ENCODE peak calls at places on chromosome 1, in seven cellular contexts. O is RWPE1, A is A549, P is GDM1, S is SW 1271, U is endothelial cell, M is NCI-H460. I is an unnamed sample.

GRCh38 chr1:156581661-156582387 is 2.3 kb downstream of the TTC24 start:
- DNase-seq in U (no peak), S (no peak), M (no peak), A (no peak), P (no peak), O (no peak), I (no peak)

GRCh38 chr1:62810420-62811274 is 26.7 kb downstream of the ATG4C start:
- DNase-seq in S (no peak), U (no peak), A (no peak), P (no peak), M (no peak), O (no peak), I (no peak)

GRCh38 chr1:68338107-68338506 is 105.8 kb upstream of the WLS start:
- DNase-seq in A (no peak), P (no peak), S (no peak), U (no peak), O (no peak), M (no peak), I (no peak)

GRCh38 chr1:22207605-22208264 is 64.8 kb upstream of the WNT4 start:
- DNase-seq in U (no peak), O (no peak), A (no peak), S (no peak), P (no peak), M (no peak), I (no peak)

GRCh38 chr1:206050655-206051235 is 2.2 kb upstream of the RHEX start:
- DNase-seq in P (peak; percentile 51), S (no peak), U (no peak), M (no peak), O (no peak), A (no peak), I (no peak)

GRCh38 chr1:110672001-110672752 is 2.6 kb downstream of the KCNA3 start:
- DNase-seq in O (no peak), P (no peak), M (no peak), S (no peak), A (no peak), U (no peak), I (peak; percentile 64)

GRCh38 chr1:60589916-60590315 is 492.4 kb upstream of the NFIA start:
- DNase-seq in O (no peak), M (no peak), P (no peak), S (no peak), A (no peak), U (no peak), I (no peak)

GRCh38 chr1:22665752-22666151 is 12.7 kb downstream of the C1QB start:
- DNase-seq in P (no peak), S (no peak), O (peak; percentile 37), U (peak; percentile 74), A (peak; percentile 55), M (peak; percentile 11), I (peak; percentile 85)

GRCh38 chr1:153202006-153202405 is 1.2 kb upstream of the LELP1 start:
- DNase-seq in O (no peak), U (no peak), M (no peak), S (no peak), P (no peak), A (no peak), I (no peak)

I was measured in endodermal cell.